ENCODE peak calls at places on chromosomes 7 and 10, in four cellular contexts. One of them, this sample, is unnamed.

GRCh38 chr10:128820663-128821062 is 646.4 kb upstream of the MGMT start:
- DNase-seq in AG10803: no peak
- DNase-seq in breast epithelium: no peak
- DNase-seq in AG09309: no peak
- DNase-seq in this sample: no peak

GRCh38 chr7:227940-228339 is 35.6 kb downstream of the FAM20C start:
- DNase-seq in AG10803: no peak
- DNase-seq in breast epithelium: no peak
- DNase-seq in AG09309: no peak
- DNase-seq in this sample: no peak

GRCh38 chr10:100886946-100887345 is 25.8 kb upstream of the SLF2 start:
- DNase-seq in AG10803: no peak
- DNase-seq in breast epithelium: no peak
- DNase-seq in AG09309: no peak
- DNase-seq in this sample: peak

GRCh38 chr10:2928219-2928840 is 139.0 kb upstream of the PFKP start:
- DNase-seq in AG10803: peak
- DNase-seq in breast epithelium: peak
- DNase-seq in AG09309: no peak
- DNase-seq in this sample: peak

GRCh38 chr7:157830331-157830730 is 493.5 kb downstream of the DNAJB6 start:
- DNase-seq in AG10803: no peak
- DNase-seq in breast epithelium: no peak
- DNase-seq in AG09309: no peak
- DNase-seq in this sample: no peak

GRCh38 chr10:18140957-18141888 is 999 bp downstream of the CACNB2 start:
- DNase-seq in AG10803: no peak
- DNase-seq in breast epithelium: no peak
- DNase-seq in AG09309: no peak
- DNase-seq in this sample: no peak

GRCh38 chr7:84675633-84676034 is 481.0 kb upstream of the SEMA3A start:
- DNase-seq in AG10803: no peak
- DNase-seq in breast epithelium: no peak
- DNase-seq in AG09309: no peak
- DNase-seq in this sample: no peak

GRCh38 chr7:17408245-17408903 is 109.9 kb downstream of the AHR start:
- DNase-seq in AG10803: peak
- DNase-seq in breast epithelium: no peak
- DNase-seq in AG09309: peak
- DNase-seq in this sample: peak

GRCh38 chr7:50653116-50653854 is 88.1 kb upstream of the DDC start:
- DNase-seq in AG10803: peak
- DNase-seq in breast epithelium: no peak
- DNase-seq in AG09309: no peak
- DNase-seq in this sample: peak

GRCh38 chr7:133301444-133301843 is 48.6 kb downstream of the EXOC4 start:
- DNase-seq in AG10803: no peak
- DNase-seq in breast epithelium: no peak
- DNase-seq in AG09309: no peak
- DNase-seq in this sample: peak

GRCh38 chr7:5248201-5248885 is 34.4 kb upstream of the SLC29A4 start:
- DNase-seq in AG10803: no peak
- DNase-seq in breast epithelium: no peak
- DNase-seq in AG09309: no peak
- DNase-seq in this sample: peak

GRCh38 chr10:3538850-3539531 is 246.0 kb downstream of the KLF6 start:
- DNase-seq in AG10803: peak
- DNase-seq in breast epithelium: no peak
- DNase-seq in AG09309: peak
- DNase-seq in this sample: peak

GRCh38 chr7:23334482-23335056 is 35.4 kb downstream of the MALSU1 start:
- DNase-seq in AG10803: peak
- DNase-seq in breast epithelium: peak
- DNase-seq in AG09309: peak
- DNase-seq in this sample: peak

GRCh38 chr10:49058341-49059255 is 56.7 kb downstream of the VSTM4 start:
- DNase-seq in AG10803: peak
- DNase-seq in breast epithelium: no peak
- DNase-seq in AG09309: no peak
- DNase-seq in this sample: peak

GRCh38 chr7:25093268-25093802 is 31.7 kb downstream of the CYCS start:
- DNase-seq in AG10803: peak
- DNase-seq in breast epithelium: peak
- DNase-seq in AG09309: peak
- DNase-seq in this sample: peak

DNA sequence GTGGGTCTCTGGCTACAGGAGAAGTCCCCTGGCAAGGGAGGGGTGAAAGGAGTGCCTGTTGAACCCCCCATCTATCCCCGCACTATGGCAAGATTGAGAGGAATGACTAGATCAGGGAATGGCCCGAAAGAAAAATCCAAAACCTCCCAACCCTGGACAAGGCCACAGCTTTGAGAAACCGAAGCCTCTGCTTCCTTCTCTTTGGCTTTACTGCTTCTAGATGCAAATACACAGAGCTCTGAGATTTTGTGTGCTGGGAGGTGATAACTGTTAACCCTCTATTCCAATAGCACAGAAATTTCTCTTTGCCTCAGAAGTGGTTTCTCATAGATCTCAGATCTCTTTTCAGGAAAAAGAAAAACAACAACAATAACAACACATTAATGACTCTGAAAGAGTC is 15.0 kb downstream of the CAV1 start:
- DNase-seq in AG10803: no peak
- DNase-seq in breast epithelium: no peak
- DNase-seq in AG09309: no peak
- DNase-seq in this sample: no peak
- H3K4me3 ChIP-seq in AG10803: no peak
- H3K4me3 ChIP-seq in breast epithelium: no peak
- H3K4me3 ChIP-seq in AG09309: no peak
- H3K4me3 ChIP-seq in this sample: no peak

DNA sequence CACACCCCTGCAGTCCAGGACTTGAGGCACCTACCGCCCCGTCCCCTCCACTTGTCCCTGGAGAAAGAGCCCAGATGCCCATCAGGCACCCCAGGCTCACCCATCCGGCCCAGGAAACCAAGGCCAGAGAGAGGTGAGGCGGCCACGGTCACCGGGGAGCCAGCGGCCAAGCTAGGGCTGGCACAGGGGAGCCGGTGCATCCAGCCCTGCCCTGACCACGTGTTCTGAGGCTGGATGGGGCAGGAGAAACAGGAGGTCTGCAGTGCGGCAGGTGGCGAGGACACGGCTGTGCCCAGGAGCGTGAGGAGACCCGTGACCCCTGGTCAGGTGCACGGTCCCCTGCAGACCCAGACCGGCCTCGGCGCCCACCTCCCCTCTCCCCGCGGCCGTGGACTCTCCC is 27.6 kb downstream of the UNCX start:
- DNase-seq in AG10803: no peak
- DNase-seq in breast epithelium: no peak
- DNase-seq in AG09309: no peak
- DNase-seq in this sample: no peak
- TF ChIP-seq CTCF in AG10803: no peak
- TF ChIP-seq CTCF in breast epithelium: no peak
- TF ChIP-seq CTCF in AG09309: no peak
- TF ChIP-seq CTCF in this sample: no peak

DNA sequence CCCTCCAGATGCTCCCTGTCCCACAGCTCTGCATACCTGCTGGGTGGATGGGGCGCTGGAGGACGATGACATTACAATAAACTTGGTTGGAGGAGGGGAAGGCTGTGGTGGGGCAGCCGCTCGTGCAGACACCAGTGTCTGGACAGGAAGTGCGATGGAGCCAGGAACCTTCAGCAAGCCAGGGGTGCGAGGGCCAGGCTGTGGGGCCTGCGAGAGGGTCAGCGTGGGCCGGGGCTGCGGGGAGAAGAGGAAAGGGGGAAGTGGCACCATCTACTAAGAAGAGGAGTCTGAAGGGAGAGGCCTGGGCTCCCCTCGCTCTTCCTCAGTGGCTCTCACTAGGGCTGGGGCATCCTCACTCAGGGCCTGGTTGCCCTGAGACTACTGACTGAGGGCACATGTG is 6.4 kb downstream of the AP4M1 start:
- DNase-seq in AG10803: no peak
- DNase-seq in breast epithelium: no peak
- DNase-seq in AG09309: no peak
- DNase-seq in this sample: no peak
- H3K4me3 ChIP-seq in AG10803: no peak
- H3K4me3 ChIP-seq in breast epithelium: no peak
- H3K4me3 ChIP-seq in AG09309: no peak
- H3K4me3 ChIP-seq in this sample: no peak

DNA sequence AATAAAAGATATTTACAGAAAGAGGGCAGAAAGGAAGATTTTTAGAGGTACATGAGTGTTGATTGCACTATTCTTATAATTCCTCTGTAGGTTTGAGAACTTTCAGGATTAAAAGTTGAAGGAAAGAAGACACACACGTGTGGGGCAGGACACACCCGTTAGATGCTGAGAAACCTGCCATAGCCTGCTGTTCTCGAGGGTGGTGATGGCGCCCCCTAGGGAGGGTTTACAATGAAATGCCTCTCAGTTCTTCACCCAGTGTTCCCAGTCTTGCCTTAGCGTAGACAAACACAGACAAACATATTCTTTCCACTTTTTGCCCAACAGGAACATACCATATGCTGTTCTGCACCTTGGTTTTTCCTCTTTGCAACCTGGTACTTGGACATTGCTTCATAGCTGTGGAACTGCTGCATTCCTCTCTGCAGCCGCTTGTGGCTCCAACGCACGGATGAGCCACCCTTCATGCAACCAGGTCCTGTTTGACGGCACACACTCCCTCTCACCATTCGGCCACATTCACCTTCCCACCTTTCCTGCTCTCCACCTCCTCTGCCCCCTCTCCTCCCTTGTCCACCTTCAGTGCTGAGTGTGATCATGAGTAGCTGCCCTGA is 23.3 kb upstream of the HSPA12A start:
- DNase-seq in AG10803: no peak
- DNase-seq in breast epithelium: no peak
- DNase-seq in AG09309: no peak
- DNase-seq in this sample: no peak
- TF ChIP-seq CTCF in AG10803: peak
- TF ChIP-seq CTCF in breast epithelium: no peak
- TF ChIP-seq CTCF in AG09309: peak
- TF ChIP-seq CTCF in this sample: no peak

DNA sequence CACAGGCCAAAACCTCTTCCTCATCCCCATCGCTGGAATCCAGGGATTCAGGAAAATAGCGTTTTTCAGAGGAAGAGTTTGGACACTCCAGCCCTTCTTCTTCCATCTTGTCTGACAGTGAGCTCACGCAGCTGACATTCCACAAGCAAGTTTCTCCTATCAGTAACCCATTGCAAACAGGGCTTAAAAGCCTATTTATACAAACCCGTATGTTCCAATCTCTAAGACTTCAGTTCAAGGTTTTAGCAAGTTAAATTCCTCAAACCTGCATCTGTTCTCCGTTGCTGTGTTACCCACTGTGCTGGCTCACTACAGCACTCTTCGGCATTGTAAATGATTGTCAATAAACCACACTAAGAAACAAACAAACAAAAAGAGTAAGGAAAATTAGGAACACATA is 373 bp downstream of the DHX32 start:
- DNase-seq in AG10803: no peak
- DNase-seq in breast epithelium: no peak
- DNase-seq in AG09309: no peak
- DNase-seq in this sample: no peak
- H3K4me3 ChIP-seq in AG10803: no peak
- H3K4me3 ChIP-seq in breast epithelium: no peak
- H3K4me3 ChIP-seq in AG09309: no peak
- H3K4me3 ChIP-seq in this sample: no peak

GRCh38 chr10:104767282-104767681 is 126.2 kb downstream of the SORCS3 start:
- DNase-seq in AG10803: no peak
- DNase-seq in breast epithelium: no peak
- DNase-seq in AG09309: no peak
- DNase-seq in this sample: no peak
- TF ChIP-seq CTCF in AG10803: no peak
- TF ChIP-seq CTCF in breast epithelium: no peak
- TF ChIP-seq CTCF in AG09309: no peak
- TF ChIP-seq CTCF in this sample: no peak

GRCh38 chr7:2249744-2250323 is 7.8 kb downstream of the NUDT1 start:
- DNase-seq in AG10803: no peak
- DNase-seq in breast epithelium: no peak
- DNase-seq in AG09309: no peak
- DNase-seq in this sample: no peak
- H3K4me3 ChIP-seq in AG10803: peak
- H3K4me3 ChIP-seq in breast epithelium: no peak
- H3K4me3 ChIP-seq in AG09309: peak
- H3K4me3 ChIP-seq in this sample: no peak

This sample was measured in cardiac fibroblast.